ENCODE peak calls at places on chromosomes 4 and X, in five cellular contexts. I is lower lobe of right lung; Z is ovary; R is CD4-positive, alpha-beta T cell; Q is activated CD8-positive, alpha-beta memory T cell treated with anti-CD3 and anti-CD28 coated beads, Interleukin-2, amount 50 U/mL, for 4 hours. A is an unnamed sample.

GRCh38 chrX:10482262-10482661 is 138.1 kb downstream of the MID1 start:
- DNase-seq in I (no peak), Z (no peak), R (no peak), Q (no peak), A (no peak)

GRCh38 chr4:1813915-1814314 is 20.8 kb downstream of the FGFR3 start:
- DNase-seq in I (no peak), Z (no peak), R (no peak), Q (no peak), A (no peak)

GRCh38 chrX:152932598-152933175 is 34.8 kb downstream of the ZNF185 start:
- DNase-seq in I (no peak), Z (no peak), R (no peak), Q (no peak), A (no peak)

GRCh38 chr4:73066928-73067327 is 2.6 kb downstream of the COX18 start:
- DNase-seq in I (no peak), Z (no peak), R (peak), Q (no peak), A (no peak)

GRCh38 chrX:1592128-1592862 is 891 bp downstream of the AKAP17A start:
- DNase-seq in I (no peak), Z (peak), R (no peak), Q (no peak), A (no peak)

GRCh38 chr4:94519925-94520789 is 68.4 kb downstream of the PDLIM5 start:
- DNase-seq in I (no peak), Z (no peak), R (no peak), Q (no peak), A (peak)

GRCh38 chr4:140260227-140260626 is 106.2 kb upstream of the MAML3 start:
- DNase-seq in I (no peak), Z (no peak), R (no peak), Q (no peak), A (no peak)

GRCh38 chrX:97215166-97215565 is 331.5 kb downstream of the RPA4 start:
- DNase-seq in I (no peak), Z (no peak), R (no peak), Q (no peak), A (no peak)

GRCh38 chrX:79146552-79147390 is 2.3 kb downstream of the GPR174 start:
- DNase-seq in I (no peak), Z (no peak), R (no peak), Q (no peak), A (no peak)

GRCh38 chr4:26238782-26239647 is 81.8 kb upstream of the RBPJ start:
- DNase-seq in I (no peak), Z (no peak), R (no peak), Q (no peak), A (peak)

GRCh38 chrX:44012484-44013096 is 39.4 kb upstream of the NDP start:
- DNase-seq in I (peak), Z (no peak), R (no peak), Q (peak), A (no peak)

GRCh38 chr4:26589699-26590098 is 5.8 kb downstream of the TBC1D19 start:
- DNase-seq in I (no peak), Z (no peak), R (no peak), Q (no peak), A (no peak)

GRCh38 chrX:96704661-96705060 is 20.0 kb downstream of the DIAPH2 start:
- DNase-seq in I (no peak), Z (no peak), R (no peak), Q (no peak), A (no peak)

GRCh38 chr4:110196206-110196870 is 2.1 kb downstream of the ELOVL6 start:
- DNase-seq in I (peak), Z (peak), R (no peak), Q (peak), A (peak)

GRCh38 chrX:109902665-109903064 is 100.2 kb upstream of the TMEM164 start:
- DNase-seq in I (no peak), Z (no peak), R (no peak), Q (no peak), A (no peak)

GRCh38 chr4:111982089-111982488 is 163.2 kb upstream of the FAM241A start:
- DNase-seq in I (no peak), Z (no peak), R (no peak), Q (no peak), A (no peak)

GRCh38 chrX:149283853-149284252 is 221.3 kb downstream of the IDS start:
- DNase-seq in I (no peak), Z (no peak), R (no peak), Q (no peak), A (no peak)

GRCh38 chr4:3862640-3863420 is 96.6 kb downstream of the ADRA2C start:
- DNase-seq in I (peak), Z (no peak), R (no peak), Q (no peak), A (no peak)

GRCh38 chr4:176999943-177000543 is 207.3 kb upstream of the VEGFC start:
- DNase-seq in I (no peak), Z (no peak), R (no peak), Q (no peak), A (no peak)

GRCh38 chrX:13571136-13571535 is 1.7 kb downstream of the EGFL6 start:
- DNase-seq in I (no peak), Z (no peak), R (no peak), Q (no peak), A (no peak)

GRCh38 chr4:81971637-81972036 is 402.2 kb downstream of the HNRNPD start:
- DNase-seq in I (no peak), Z (no peak), R (no peak), Q (no peak), A (no peak)

GRCh38 chrX:40496728-40497127 is 84.0 kb upstream of the ATP6AP2 start:
- DNase-seq in I (no peak), Z (peak), R (no peak), Q (no peak), A (peak)

GRCh38 chr4:105014242-105015031 is 132.2 kb upstream of the TET2 start:
- DNase-seq in I (no peak), Z (no peak), R (no peak), Q (no peak), A (no peak)

GRCh38 chr4:132334081-132334480 is 815.0 kb upstream of the PCDH10 start:
- DNase-seq in I (no peak), Z (no peak), R (no peak), Q (no peak), A (no peak)

GRCh38 chr4:10984815-10985214 is 300.2 kb upstream of the CLNK start:
- DNase-seq in I (no peak), Z (no peak), R (no peak), Q (no peak), A (no peak)

GRCh38 chr4:105963461-105964400 is 68.5 kb downstream of the NPNT start:
- DNase-seq in I (no peak), Z (no peak), R (no peak), Q (no peak), A (no peak)

GRCh38 chr4:156378053-156378665 is 424.5 kb upstream of the CTSO start:
- DNase-seq in I (no peak), Z (peak), R (no peak), Q (no peak), A (no peak)

GRCh38 chr4:181854142-181854541 is 389.1 kb upstream of the TENM3 start:
- DNase-seq in I (no peak), Z (no peak), R (no peak), Q (no peak), A (peak)